ENCODE peak calls at places on chromosomes 13 and 19, in eight cellular contexts. W is heart right ventricle, K is fibroblast of lung, L is AG04450, B is GM23338, G is foreskin fibroblast, H is retinal pigment epithelial cell, A is IMR-90. J is an unnamed sample.

GRCh38 chr19:39828634-39829032 is 5.3 kb downstream of the DYRK1B start:
- DNase-seq in A (no peak), W (no peak), H (no peak), B (no peak), L (no peak), G (no peak), K (no peak), J (no peak)

GRCh38 chr19:9054768-9055167 is 32.1 kb upstream of the OR1M1 start:
- DNase-seq in L (no peak), G (no peak), K (no peak), A (no peak), W (no peak), H (no peak), B (peak), J (no peak)

GRCh38 chr13:70170689-70171088 is 62.4 kb upstream of the KLHL1 start:
- DNase-seq in W (no peak), L (no peak), B (no peak), H (no peak), A (no peak), G (no peak), K (no peak), J (no peak)

GRCh38 chr13:50453238-50453637 is 390.3 kb downstream of the DLEU7 start:
- DNase-seq in K (no peak), W (no peak), G (peak), A (peak), H (no peak), B (no peak), L (no peak), J (no peak)

GRCh38 chr19:44846455-44847143 is 502 bp downstream of the NECTIN2 start:
- DNase-seq in G (no peak), B (peak), H (no peak), A (no peak), W (no peak), L (no peak), K (peak), J (no peak)

GRCh38 chr19:13965926-13966683 is 13.8 kb downstream of the DCAF15 start:
- DNase-seq in G (no peak), H (no peak), A (no peak), K (no peak), W (no peak), L (no peak), B (no peak), J (no peak)

GRCh38 chr13:44434441-44435141 is 61.0 kb downstream of the SERP2 start:
- DNase-seq in G (no peak), H (no peak), K (no peak), A (no peak), W (no peak), L (no peak), B (no peak), J (no peak)

GRCh38 chr13:99086869-99087129 is 108.9 kb upstream of the DOCK9 start:
- DNase-seq in W (no peak), B (no peak), A (no peak), H (no peak), K (peak), G (peak), L (no peak), J (no peak)

GRCh38 chr13:111977184-111977516 is 89.8 kb upstream of the SOX1 start:
- DNase-seq in A (no peak), H (no peak), K (no peak), L (no peak), G (no peak), W (no peak), B (no peak), J (no peak)

GRCh38 chr19:30342901-30343300 is 29.3 kb upstream of the ZNF536 start:
- DNase-seq in G (no peak), W (no peak), K (no peak), L (no peak), H (no peak), A (no peak), B (no peak), J (no peak)

GRCh38 chr13:100493418-100493817 is 95.2 kb downstream of the GGACT start:
- DNase-seq in H (no peak), L (no peak), B (no peak), K (peak), G (no peak), A (no peak), W (no peak), J (no peak)

GRCh38 chr13:25232937-25233515 is 54.3 kb downstream of the MTMR6 start:
- DNase-seq in W (no peak), G (no peak), K (peak), L (no peak), A (peak), H (peak), B (peak), J (no peak)

GRCh38 chr19:58476498-58477015 is 405 bp downstream of the ZNF446 start:
- DNase-seq in G (no peak), K (peak), L (no peak), B (no peak), A (no peak), W (no peak), H (no peak), J (no peak)

GRCh38 chr13:32852568-32852967 is 163.7 kb upstream of the KL start:
- DNase-seq in B (no peak), H (no peak), K (no peak), W (no peak), L (no peak), A (peak), G (no peak), J (no peak)

GRCh38 chr13:31441804-31442487 is 242.2 kb downstream of the B3GLCT start:
- DNase-seq in G (no peak), A (no peak), L (no peak), K (no peak), H (no peak), B (no peak), W (peak), J (peak)

GRCh38 chr13:77519808-77520207 is 15.7 kb upstream of the SCEL start:
- DNase-seq in K (peak), A (no peak), H (no peak), G (no peak), W (no peak), L (no peak), B (no peak), J (no peak)

GRCh38 chr13:76036176-76036575 is 400.0 kb downstream of the LMO7 start:
- DNase-seq in W (no peak), K (no peak), G (no peak), L (no peak), H (no peak), A (peak), B (no peak), J (no peak)

GRCh38 chr13:65540064-65540635 is 1690.0 kb downstream of the PCDH9 start:
- DNase-seq in G (peak), H (no peak), W (no peak), K (peak), A (no peak), B (no peak), L (no peak), J (no peak)

GRCh38 chr13:29522044-29522685 is 73.3 kb downstream of the SLC7A1 start:
- DNase-seq in G (peak), W (no peak), L (no peak), A (peak), K (peak), B (no peak), H (no peak), J (peak)

GRCh38 chr19:15372470-15372869 is 7.1 kb downstream of the AKAP8 start:
- DNase-seq in W (no peak), H (no peak), A (no peak), G (no peak), B (no peak), L (no peak), K (no peak), J (no peak)

GRCh38 chr19:13373599-13373998 is 132.7 kb downstream of the CACNA1A start:
- DNase-seq in A (no peak), W (no peak), L (no peak), G (no peak), H (no peak), B (peak), K (no peak), J (no peak)

GRCh38 chr13:33355470-33355869 is 69.9 kb upstream of the STARD13 start:
- DNase-seq in W (no peak), K (no peak), H (no peak), G (peak), L (no peak), B (no peak), A (peak), J (peak)

GRCh38 chr19:16957151-16957662 is 68.4 kb downstream of the F2RL3 start:
- DNase-seq in W (no peak), L (no peak), B (no peak), H (no peak), G (no peak), K (no peak), A (no peak), J (no peak)

GRCh38 chr19:13078897-13079541 is 23.6 kb downstream of the LYL1 start:
- DNase-seq in L (no peak), G (no peak), H (no peak), W (peak), B (peak), A (no peak), K (peak), J (peak)

GRCh38 chr13:88068316-88068715 is 397.1 kb downstream of the SLITRK5 start:
- DNase-seq in L (peak), G (no peak), H (peak), K (peak), A (peak), W (no peak), B (no peak), J (no peak)

GRCh38 chr13:111511805-111512504 is 191.5 kb downstream of the TEX29 start:
- DNase-seq in K (no peak), B (no peak), L (no peak), W (no peak), A (no peak), H (no peak), G (no peak), J (no peak)

GRCh38 chr13:63938851-63939250 is 2523.2 kb upstream of the PCDH20 start:
- DNase-seq in L (no peak), K (peak), A (peak), H (no peak), B (no peak), W (no peak), G (peak), J (no peak)

GRCh38 chr19:54521860-54522513 is 19.4 kb downstream of the LAIR2 start:
- DNase-seq in W (no peak), L (no peak), G (no peak), A (no peak), B (no peak), H (no peak), K (no peak), J (no peak)

GRCh38 chr19:12092065-12092867 is 27.7 kb downstream of the ZNF844 start:
- DNase-seq in A (peak), G (peak), K (peak), L (peak), B (peak), H (peak), W (peak), J (peak)

GRCh38 chr19:13983213-13983889 is 22.8 kb downstream of the RFX1 start:
- DNase-seq in A (no peak), W (no peak), B (no peak), G (no peak), K (no peak), L (no peak), H (no peak), J (no peak)

GRCh38 chr13:93721483-93721882 is 494.9 kb downstream of the GPC6 start:
- DNase-seq in L (no peak), K (no peak), A (no peak), H (no peak), W (no peak), B (no peak), G (no peak), J (no peak)

GRCh38 chr19:17402982-17403855 is 2.2 kb downstream of the BST2 start:
- DNase-seq in G (no peak), H (no peak), B (peak), A (no peak), L (no peak), W (peak), K (no peak), J (no peak)

GRCh38 chr13:21240586-21240985 is 64.1 kb downstream of the MRPL57 start:
- DNase-seq in W (no peak), A (peak), L (no peak), K (peak), B (no peak), G (peak), H (peak), J (no peak)

GRCh38 chr13:66915596-66916185 is 314.4 kb downstream of the PCDH9 start:
- DNase-seq in L (no peak), G (no peak), A (peak), W (no peak), K (peak), H (no peak), B (no peak), J (no peak)

GRCh38 chr19:39953915-39954314 is 17.1 kb upstream of the PSMC4 start:
- DNase-seq in G (no peak), L (no peak), K (no peak), A (no peak), B (no peak), H (no peak), W (no peak), J (no peak)

GRCh38 chr13:99376132-99376531 is 68.9 kb upstream of the GPR183 start:
- DNase-seq in B (no peak), L (no peak), W (no peak), G (no peak), H (no peak), K (no peak), A (no peak), J (peak)

GRCh38 chr19:36092566-36092965 is 18.4 kb upstream of the OVOL3 start:
- DNase-seq in H (no peak), K (no peak), G (no peak), W (no peak), A (no peak), L (no peak), B (no peak), J (no peak)
- H3K4me3 ChIP-seq in H (no peak), K (no peak), G (no peak), W (no peak), A (no peak), L (no peak), B (no peak), J (no peak)

DNA sequence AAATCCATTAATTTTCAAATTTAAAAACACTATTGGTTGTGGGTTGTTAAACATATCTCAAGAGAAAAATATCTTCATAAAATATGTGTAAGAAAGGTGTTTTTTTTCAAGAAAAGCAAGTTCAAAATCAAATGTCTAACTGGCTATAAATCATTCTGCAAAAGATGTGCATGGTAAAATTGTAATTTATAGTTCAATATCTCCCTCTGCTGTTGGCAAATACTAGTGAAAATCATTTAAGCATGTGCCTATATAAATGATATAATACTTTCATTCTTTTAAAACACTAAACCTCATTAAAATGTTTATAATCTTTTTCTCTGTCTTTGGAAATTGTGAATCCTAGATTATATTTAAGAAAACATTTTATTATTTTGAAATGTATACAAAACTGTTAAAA is 17.2 kb upstream of the SLITRK6 start:
- DNase-seq in G (no peak), K (no peak), B (no peak), H (no peak), A (no peak), W (no peak), L (no peak), J (no peak)
- TF ChIP-seq CTCF in G (no peak), K (no peak), B (no peak), H (no peak), A (peak), W (no peak), L (peak), J (no peak)

DNA sequence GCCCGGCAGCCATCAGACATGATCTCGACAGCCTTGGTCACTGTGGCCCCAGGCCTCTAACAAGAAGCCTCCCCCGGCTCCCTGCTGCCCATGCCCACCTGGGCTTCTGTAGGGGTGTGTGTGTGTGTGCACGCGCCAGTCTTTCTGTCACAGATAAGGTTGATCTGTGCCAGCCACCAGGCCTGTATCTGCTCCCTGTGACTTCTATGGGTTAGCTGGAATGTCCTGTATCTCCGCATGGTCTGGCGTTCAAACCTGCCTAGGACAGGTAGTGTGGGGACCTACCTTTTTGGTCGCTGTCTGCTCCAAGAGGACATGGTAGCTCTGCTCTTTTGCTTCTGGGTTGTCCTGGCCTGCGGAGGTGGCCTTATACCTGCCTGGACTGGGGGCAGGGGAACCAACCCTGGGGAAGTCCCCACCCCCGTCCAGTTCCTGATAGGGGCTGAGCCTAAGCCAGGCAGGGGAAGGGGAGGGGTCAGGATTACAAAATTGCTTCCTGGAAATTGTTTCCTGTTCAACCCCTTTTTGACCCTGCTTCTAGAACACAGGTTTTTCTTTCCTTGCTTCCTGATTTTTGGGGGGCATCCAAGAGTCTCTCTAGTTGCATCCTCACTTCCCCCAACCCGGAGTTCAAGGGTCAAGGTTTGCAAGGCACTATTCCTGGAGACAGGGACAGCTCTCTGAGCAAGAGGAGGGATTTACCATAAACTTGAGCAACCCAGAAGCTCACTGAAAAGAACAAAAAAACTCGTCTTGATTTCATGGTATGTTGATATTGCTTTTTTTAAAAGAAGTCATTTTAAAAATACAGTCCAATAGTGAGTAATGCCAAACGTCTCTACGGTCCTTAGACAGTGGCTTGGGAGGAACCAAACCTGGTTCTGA is at the start of gene LRG1:
- DNase-seq in G (no peak), B (peak), W (no peak), K (no peak), L (no peak), A (no peak), H (no peak), J (no peak)
- H3K4me3 ChIP-seq in G (no peak), B (no peak), W (no peak), K (no peak), L (no peak), A (no peak), H (no peak), J (no peak)

DNA sequence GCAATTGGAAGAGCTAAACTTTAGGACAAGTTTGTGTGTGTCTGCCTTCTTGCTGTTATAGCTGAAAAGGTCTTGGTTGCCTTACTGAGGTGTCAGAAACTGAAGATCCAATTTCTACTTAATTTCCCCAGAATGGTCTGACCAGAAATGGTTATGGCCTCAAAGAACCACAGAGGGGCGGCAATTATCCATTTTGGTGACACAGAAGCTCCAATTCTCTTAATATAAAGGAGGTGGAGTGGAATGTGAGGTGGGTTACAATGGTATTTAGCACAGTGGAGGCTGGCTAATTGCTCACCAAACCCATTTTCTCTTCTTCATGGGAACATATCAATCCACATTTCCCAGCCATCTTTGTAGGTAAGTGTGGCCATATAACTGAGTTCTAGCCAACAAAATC is 1157.2 kb downstream of the OLFM4 start:
- DNase-seq in L (no peak), G (no peak), W (no peak), B (peak), A (no peak), H (no peak), K (no peak), J (no peak)
- TF ChIP-seq CTCF in L (no peak), G (no peak), W (no peak), B (peak), A (no peak), H (peak), K (no peak), J (no peak)

GRCh38 chr13:51845574-51846318 is 769 bp upstream of the TMEM272 start:
- DNase-seq in H (no peak), W (no peak), G (no peak), B (no peak), K (no peak), L (no peak), A (no peak), J (no peak)

GRCh38 chr13:51841732-51842131 is 3.2 kb downstream of the TMEM272 start:
- DNase-seq in B (no peak), W (no peak), A (no peak), L (no peak), K (no peak), H (no peak), G (no peak), J (no peak)

GRCh38 chr13:51843529-51843928 is 1.4 kb downstream of the TMEM272 start:
- DNase-seq in K (no peak), H (no peak), B (no peak), A (no peak), L (no peak), W (no peak), G (no peak), J (no peak)

GRCh38 chr13:51846756-51847155 is 1.8 kb upstream of the TMEM272 start:
- DNase-seq in H (no peak), B (no peak), G (no peak), K (no peak), L (no peak), A (peak), W (no peak), J (no peak)

GRCh38 chr13:51844862-51845573 is at the start of gene TMEM272:
- DNase-seq in A (peak), H (no peak), W (peak), L (no peak), B (peak), K (peak), G (no peak), J (no peak)
- H3K4me3 ChIP-seq in A (no peak), H (peak), W (peak), L (no peak), B (peak), K (no peak), G (no peak), J (peak)

GRCh38 chr13:71303144-71303543 is 563.9 kb downstream of the DACH1 start:
- DNase-seq in W (no peak), H (no peak), K (peak), G (no peak), L (no peak), B (peak), A (no peak), J (no peak)
- TF ChIP-seq CTCF in W (no peak), H (peak), K (peak), G (no peak), L (no peak), B (peak), A (no peak), J (no peak)

J was measured in gastrocnemius medialis.